ENCODE peak calls at places on chromosomes 3 and 15, in nine cellular contexts. One of them, this sample, is unnamed.
A peak's percentile ranks its signal among the peaks of the same experiment; 100 is the strongest.

GRCh38 chr15:63918317-63918672 is 84.5 kb upstream of the HERC1 start:
- DNase-seq in IMR-90: no peak
- DNase-seq in RWPE1: no peak
- DNase-seq in stimulated activated naive B cell treated with anti-CD40 and anti-IgM and Interleukin-4, amounts not matched to agents 10 μg/mL and 1 μg/mL and 100 μg/mL, for 72 hours: no peak
- DNase-seq in cardiac fibroblast: no peak
- DNase-seq in WTC11: no peak
- DNase-seq in astrocyte of the spinal cord: no peak
- DNase-seq in A172: no peak
- DNase-seq in MV-4-11: no peak
- DNase-seq in this sample: no peak

GRCh38 chr3:126322181-126322967 is 34.8 kb downstream of the KLF15 start:
- DNase-seq in IMR-90: no peak
- DNase-seq in RWPE1: no peak
- DNase-seq in WTC11: no peak
- DNase-seq in MV-4-11: no peak
- DNase-seq in stimulated activated naive B cell treated with anti-CD40 and anti-IgM and Interleukin-4, amounts not matched to agents 10 μg/mL and 1 μg/mL and 100 μg/mL, for 72 hours: no peak
- DNase-seq in cardiac fibroblast: no peak
- DNase-seq in astrocyte of the spinal cord: no peak
- DNase-seq in A172: no peak
- DNase-seq in this sample: no peak

GRCh38 chr3:63847718-63848450 is 15.7 kb downstream of the THOC7 start:
- DNase-seq in A172: no peak
- DNase-seq in RWPE1: no peak
- DNase-seq in MV-4-11: no peak
- DNase-seq in cardiac fibroblast: no peak
- DNase-seq in astrocyte of the spinal cord: no peak
- DNase-seq in IMR-90: no peak
- DNase-seq in WTC11: no peak
- DNase-seq in stimulated activated naive B cell treated with anti-CD40 and anti-IgM and Interleukin-4, amounts not matched to agents 10 μg/mL and 1 μg/mL and 100 μg/mL, for 72 hours: no peak
- DNase-seq in this sample: no peak

GRCh38 chr3:38454884-38455638 is 1.4 kb downstream of the ACVR2B start:
- DNase-seq in MV-4-11: no peak
- DNase-seq in cardiac fibroblast: peak; percentile 32
- DNase-seq in RWPE1: peak; percentile 70
- DNase-seq in astrocyte of the spinal cord: peak; percentile 24
- DNase-seq in A172: no peak
- DNase-seq in IMR-90: peak; percentile 27
- DNase-seq in WTC11: peak; percentile 86
- DNase-seq in stimulated activated naive B cell treated with anti-CD40 and anti-IgM and Interleukin-4, amounts not matched to agents 10 μg/mL and 1 μg/mL and 100 μg/mL, for 72 hours: no peak
- DNase-seq in this sample: peak; percentile 53

GRCh38 chr15:49521802-49522201 is 98.8 kb downstream of the FGF7 start:
- DNase-seq in stimulated activated naive B cell treated with anti-CD40 and anti-IgM and Interleukin-4, amounts not matched to agents 10 μg/mL and 1 μg/mL and 100 μg/mL, for 72 hours: no peak
- DNase-seq in astrocyte of the spinal cord: no peak
- DNase-seq in A172: no peak
- DNase-seq in WTC11: no peak
- DNase-seq in IMR-90: peak; percentile 33
- DNase-seq in MV-4-11: peak; percentile 27
- DNase-seq in cardiac fibroblast: peak; percentile 48
- DNase-seq in RWPE1: no peak
- DNase-seq in this sample: no peak

GRCh38 chr3:43001094-43001553 is 22.0 kb downstream of the GASK1A start:
- DNase-seq in A172: no peak
- DNase-seq in RWPE1: no peak
- DNase-seq in astrocyte of the spinal cord: peak; percentile 83
- DNase-seq in stimulated activated naive B cell treated with anti-CD40 and anti-IgM and Interleukin-4, amounts not matched to agents 10 μg/mL and 1 μg/mL and 100 μg/mL, for 72 hours: no peak
- DNase-seq in IMR-90: peak; percentile 85
- DNase-seq in cardiac fibroblast: peak; percentile 92
- DNase-seq in MV-4-11: no peak
- DNase-seq in WTC11: no peak
- DNase-seq in this sample: no peak

GRCh38 chr3:46733026-46733800 is 15.5 kb upstream of the PRSS50 start:
- DNase-seq in cardiac fibroblast: peak; percentile 34
- DNase-seq in IMR-90: no peak
- DNase-seq in stimulated activated naive B cell treated with anti-CD40 and anti-IgM and Interleukin-4, amounts not matched to agents 10 μg/mL and 1 μg/mL and 100 μg/mL, for 72 hours: no peak
- DNase-seq in RWPE1: no peak
- DNase-seq in MV-4-11: no peak
- DNase-seq in WTC11: no peak
- DNase-seq in astrocyte of the spinal cord: no peak
- DNase-seq in A172: no peak
- DNase-seq in this sample: no peak

GRCh38 chr3:78804251-78805037 is 963.4 kb downstream of the ROBO1 start:
- DNase-seq in astrocyte of the spinal cord: peak; percentile 63
- DNase-seq in MV-4-11: no peak
- DNase-seq in cardiac fibroblast: peak; percentile 73
- DNase-seq in RWPE1: no peak
- DNase-seq in WTC11: no peak
- DNase-seq in stimulated activated naive B cell treated with anti-CD40 and anti-IgM and Interleukin-4, amounts not matched to agents 10 μg/mL and 1 μg/mL and 100 μg/mL, for 72 hours: no peak
- DNase-seq in IMR-90: peak; percentile 48
- DNase-seq in A172: no peak
- DNase-seq in this sample: no peak

GRCh38 chr3:131250466-131250865 is 131.1 kb upstream of the NUDT16 start:
- DNase-seq in A172: no peak
- DNase-seq in WTC11: no peak
- DNase-seq in IMR-90: no peak
- DNase-seq in RWPE1: no peak
- DNase-seq in MV-4-11: no peak
- DNase-seq in astrocyte of the spinal cord: no peak
- DNase-seq in cardiac fibroblast: no peak
- DNase-seq in stimulated activated naive B cell treated with anti-CD40 and anti-IgM and Interleukin-4, amounts not matched to agents 10 μg/mL and 1 μg/mL and 100 μg/mL, for 72 hours: no peak
- DNase-seq in this sample: no peak

This sample was measured in GM10248.